ENCODE peak calls at places on chromosomes 11 and 22, in seven cellular contexts. F is neural crest cell, E is Kasumi-1, I is heart right ventricle, N is WTC11, A is amygdala, P is AG08396. K is an unnamed sample.

GRCh38 chr11:112355726-112356125 is 95.1 kb upstream of the PLET1 start:
- DNase-seq in F (peak), E (no peak), I (no peak), N (peak), A (no peak), P (peak), K (peak)

GRCh38 chr11:103987631-103988594 is 48.5 kb upstream of the DDI1 start:
- DNase-seq in F (no peak), E (no peak), I (no peak), N (peak), A (no peak), P (no peak), K (no peak)

GRCh38 chr11:126246636-126247035 is 22.1 kb downstream of the SRPRA start:
- DNase-seq in F (no peak), E (no peak), I (no peak), N (no peak), A (no peak), P (peak), K (no peak)

GRCh38 chr11:118343981-118344521 is at the start of gene CD3G:
- DNase-seq in F (no peak), E (no peak), I (no peak), N (no peak), A (no peak), P (no peak), K (no peak)

GRCh38 chr22:29813126-29813525 is 24.9 kb downstream of the ASCC2 start:
- DNase-seq in F (no peak), E (no peak), I (no peak), N (no peak), A (no peak), P (no peak), K (no peak)

GRCh38 chr11:36469881-36470802 is 39.9 kb downstream of the TRAF6 start:
- DNase-seq in F (no peak), E (no peak), I (no peak), N (no peak), A (no peak), P (no peak), K (no peak)

GRCh38 chr11:65492637-65493366 is 6.0 kb upstream of the MALAT1 start:
- DNase-seq in F (no peak), E (peak), I (peak), N (peak), A (no peak), P (no peak), K (peak)

GRCh38 chr11:20595101-20595500 is 4.3 kb upstream of the SLC6A5 start:
- DNase-seq in F (no peak), E (no peak), I (no peak), N (no peak), A (no peak), P (no peak), K (no peak)

GRCh38 chr11:69465236-69466000 is 16.0 kb upstream of the LINC01488 start:
- DNase-seq in F (no peak), E (no peak), I (no peak), N (no peak), A (no peak), P (no peak), K (no peak)

K was measured in mesendoderm.